ENCODE peak calls at places on chromosomes 2 and 18, in five cellular contexts. One of them, this sample, is unnamed.
A peak's percentile ranks its signal among the peaks of the same experiment; 100 is the strongest.

GRCh38 chr2:25306767-25307368 is 34.9 kb downstream of the DNMT3A start:
- DNase-seq in mucosa of descending colon: no peak
- DNase-seq in MM.1S: no peak
- DNase-seq in cardiac muscle cell: no peak
- DNase-seq in HepG2: no peak
- DNase-seq in this sample: no peak

GRCh38 chr2:55489467-55490062 is 30.0 kb upstream of the CFAP36 start:
- DNase-seq in mucosa of descending colon: no peak
- DNase-seq in MM.1S: no peak
- DNase-seq in HepG2: no peak
- DNase-seq in cardiac muscle cell: no peak
- DNase-seq in this sample: no peak

GRCh38 chr2:158688722-158689121 is 106.4 kb upstream of the DAPL1 start:
- DNase-seq in cardiac muscle cell: peak; percentile 46
- DNase-seq in mucosa of descending colon: no peak
- DNase-seq in MM.1S: no peak
- DNase-seq in HepG2: no peak
- DNase-seq in this sample: no peak

GRCh38 chr2:96325884-96326255 is 753 bp downstream of the ITPRIPL1 start:
- DNase-seq in HepG2: no peak
- DNase-seq in mucosa of descending colon: peak; percentile 32
- DNase-seq in cardiac muscle cell: no peak
- DNase-seq in MM.1S: peak; percentile 39
- DNase-seq in this sample: peak; percentile 50

GRCh38 chr2:72813841-72814240 is 12.0 kb downstream of the EXOC6B start:
- DNase-seq in HepG2: no peak
- DNase-seq in mucosa of descending colon: no peak
- DNase-seq in MM.1S: no peak
- DNase-seq in cardiac muscle cell: peak; percentile 46
- DNase-seq in this sample: no peak

GRCh38 chr2:237878321-237879057 is 19.1 kb downstream of the RAMP1 start:
- DNase-seq in MM.1S: no peak
- DNase-seq in HepG2: no peak
- DNase-seq in mucosa of descending colon: no peak
- DNase-seq in cardiac muscle cell: no peak
- DNase-seq in this sample: no peak

GRCh38 chr18:76955529-76956170 is 133.3 kb downstream of the ZNF236 start:
- DNase-seq in HepG2: no peak
- DNase-seq in cardiac muscle cell: no peak
- DNase-seq in MM.1S: no peak
- DNase-seq in mucosa of descending colon: peak; percentile 76
- DNase-seq in this sample: no peak

GRCh38 chr2:38508311-38509039 is 94.3 kb downstream of the HNRNPLL start:
- DNase-seq in mucosa of descending colon: peak; percentile 96
- DNase-seq in HepG2: peak; percentile 95
- DNase-seq in MM.1S: peak; percentile 87
- DNase-seq in cardiac muscle cell: peak; percentile 93
- DNase-seq in this sample: peak; percentile 80

GRCh38 chr2:132489150-132489549 is 72.5 kb downstream of the GPR39 start:
- DNase-seq in HepG2: no peak
- DNase-seq in cardiac muscle cell: peak; percentile 2
- DNase-seq in mucosa of descending colon: no peak
- DNase-seq in MM.1S: no peak
- DNase-seq in this sample: no peak

GRCh38 chr18:22705328-22705727 is 227.8 kb upstream of the RBBP8 start:
- DNase-seq in MM.1S: no peak
- DNase-seq in cardiac muscle cell: peak; percentile 75
- DNase-seq in HepG2: no peak
- DNase-seq in mucosa of descending colon: no peak
- DNase-seq in this sample: no peak

GRCh38 chr18:2847341-2848144 is 737 bp downstream of the EMILIN2 start:
- DNase-seq in mucosa of descending colon: peak; percentile 8
- DNase-seq in MM.1S: no peak
- DNase-seq in cardiac muscle cell: peak; percentile 62
- DNase-seq in HepG2: no peak
- DNase-seq in this sample: peak; percentile 81

GRCh38 chr2:30024281-30024680 is 102.9 kb upstream of the ALK start:
- DNase-seq in mucosa of descending colon: no peak
- DNase-seq in HepG2: no peak
- DNase-seq in cardiac muscle cell: no peak
- DNase-seq in MM.1S: no peak
- DNase-seq in this sample: no peak

GRCh38 chr2:55010915-55011314 is 39.3 kb downstream of the RTN4 start:
- DNase-seq in mucosa of descending colon: peak; percentile 30
- DNase-seq in cardiac muscle cell: peak; percentile 42
- DNase-seq in HepG2: peak; percentile 28
- DNase-seq in MM.1S: peak; percentile 14
- DNase-seq in this sample: no peak

GRCh38 chr18:56841836-56842235 is 190.7 kb downstream of the WDR7 start:
- DNase-seq in cardiac muscle cell: no peak
- DNase-seq in HepG2: no peak
- DNase-seq in MM.1S: no peak
- DNase-seq in mucosa of descending colon: no peak
- DNase-seq in this sample: no peak

GRCh38 chr2:209579236-209579749 is 155.4 kb downstream of the MAP2 start:
- DNase-seq in HepG2: no peak
- DNase-seq in MM.1S: peak; percentile 24
- DNase-seq in cardiac muscle cell: peak; percentile 48
- DNase-seq in mucosa of descending colon: no peak
- DNase-seq in this sample: no peak

GRCh38 chr2:129936334-129936934 is 43.0 kb upstream of the RAB6C start:
- DNase-seq in MM.1S: peak; percentile 66
- DNase-seq in mucosa of descending colon: no peak
- DNase-seq in cardiac muscle cell: peak; percentile 59
- DNase-seq in HepG2: peak; percentile 54
- DNase-seq in this sample: no peak

GRCh38 chr18:28834889-28835288 is 658.0 kb upstream of the CDH2 start:
- DNase-seq in cardiac muscle cell: peak; percentile 56
- DNase-seq in HepG2: no peak
- DNase-seq in MM.1S: no peak
- DNase-seq in mucosa of descending colon: no peak
- DNase-seq in this sample: no peak

GRCh38 chr2:104853401-104853925 is 452 bp upstream of the POU3F3 start:
- DNase-seq in HepG2: no peak
- DNase-seq in MM.1S: no peak
- DNase-seq in cardiac muscle cell: no peak
- DNase-seq in mucosa of descending colon: no peak
- DNase-seq in this sample: no peak

GRCh38 chr2:37282746-37283145 is 41.9 kb downstream of the PRKD3 start:
- DNase-seq in MM.1S: no peak
- DNase-seq in mucosa of descending colon: no peak
- DNase-seq in cardiac muscle cell: peak; percentile 61
- DNase-seq in HepG2: no peak
- DNase-seq in this sample: no peak

GRCh38 chr2:37283207-37283606 is 41.4 kb downstream of the PRKD3 start:
- DNase-seq in cardiac muscle cell: peak; percentile 85
- DNase-seq in MM.1S: no peak
- DNase-seq in HepG2: no peak
- DNase-seq in mucosa of descending colon: no peak
- DNase-seq in this sample: no peak

GRCh38 chr2:37284386-37284785 is 40.2 kb downstream of the PRKD3 start:
- DNase-seq in mucosa of descending colon: no peak
- DNase-seq in MM.1S: no peak
- DNase-seq in HepG2: no peak
- DNase-seq in cardiac muscle cell: peak; percentile 42
- DNase-seq in this sample: no peak

GRCh38 chr2:37276291-37276690 is 44.8 kb downstream of the NDUFAF7 start:
- DNase-seq in mucosa of descending colon: no peak
- DNase-seq in MM.1S: no peak
- DNase-seq in cardiac muscle cell: peak; percentile 53
- DNase-seq in HepG2: no peak
- DNase-seq in this sample: no peak

GRCh38 chr2:37281916-37282315 is 42.7 kb downstream of the PRKD3 start:
- DNase-seq in MM.1S: no peak
- DNase-seq in cardiac muscle cell: no peak
- DNase-seq in mucosa of descending colon: no peak
- DNase-seq in HepG2: no peak
- DNase-seq in this sample: no peak
- TF ChIP-seq CTCF in MM.1S: peak; percentile 38
- TF ChIP-seq CTCF in cardiac muscle cell: no peak
- TF ChIP-seq CTCF in mucosa of descending colon: no peak
- TF ChIP-seq CTCF in HepG2: peak; percentile 24
- TF ChIP-seq CTCF in this sample: no peak

GRCh38 chr2:238968616-238969394 is 120.9 kb downstream of the TWIST2 start:
- DNase-seq in HepG2: no peak
- DNase-seq in MM.1S: no peak
- DNase-seq in cardiac muscle cell: no peak
- DNase-seq in mucosa of descending colon: no peak
- DNase-seq in this sample: no peak

GRCh38 chr2:238972146-238972445 is 124.2 kb downstream of the TWIST2 start:
- DNase-seq in HepG2: no peak
- DNase-seq in cardiac muscle cell: no peak
- DNase-seq in MM.1S: no peak
- DNase-seq in mucosa of descending colon: no peak
- DNase-seq in this sample: no peak

GRCh38 chr2:238969857-238970256 is 122.0 kb downstream of the TWIST2 start:
- DNase-seq in mucosa of descending colon: no peak
- DNase-seq in cardiac muscle cell: no peak
- DNase-seq in MM.1S: no peak
- DNase-seq in HepG2: no peak
- DNase-seq in this sample: no peak

GRCh38 chr2:238971318-238972145 is 123.6 kb downstream of the TWIST2 start:
- DNase-seq in MM.1S: no peak
- DNase-seq in HepG2: no peak
- DNase-seq in mucosa of descending colon: no peak
- DNase-seq in cardiac muscle cell: no peak
- DNase-seq in this sample: no peak

DNA sequence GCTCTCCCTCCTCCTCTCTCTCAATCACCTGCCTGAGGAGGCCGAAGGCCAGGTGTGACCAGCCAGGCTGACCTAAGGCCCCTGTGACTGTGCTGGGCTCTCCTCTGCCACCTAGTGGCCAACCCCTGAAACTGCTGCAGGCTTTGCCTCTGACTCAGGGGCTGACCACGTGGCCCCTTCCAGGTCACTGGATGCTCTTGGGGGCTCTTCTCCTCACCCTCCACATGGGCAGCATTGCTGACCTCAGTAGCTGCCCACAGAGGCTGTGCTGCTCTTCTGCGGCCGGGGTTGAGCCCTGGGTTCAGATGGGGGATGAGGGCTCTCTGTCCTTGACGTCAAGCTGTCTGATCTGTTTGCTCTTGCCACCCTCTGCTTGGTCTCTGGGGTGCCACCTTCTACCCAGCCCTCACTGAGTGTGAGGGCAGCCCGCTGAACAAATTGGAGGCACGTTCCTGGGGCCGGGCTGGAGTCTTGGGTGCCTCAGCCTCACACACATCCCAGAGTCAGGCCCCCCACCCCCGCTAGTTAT is 122.7 kb downstream of the TWIST2 start:
- DNase-seq in cardiac muscle cell: peak; percentile 67
- DNase-seq in mucosa of descending colon: peak; percentile 55
- DNase-seq in MM.1S: peak; percentile 52
- DNase-seq in HepG2: peak; percentile 58
- DNase-seq in this sample: peak; percentile 89
- TF ChIP-seq CTCF in cardiac muscle cell: peak; percentile 100
- TF ChIP-seq CTCF in mucosa of descending colon: peak; percentile 98
- TF ChIP-seq CTCF in MM.1S: peak; percentile 94
- TF ChIP-seq CTCF in HepG2: peak; percentile 98
- TF ChIP-seq CTCF in this sample: peak; percentile 96

DNA sequence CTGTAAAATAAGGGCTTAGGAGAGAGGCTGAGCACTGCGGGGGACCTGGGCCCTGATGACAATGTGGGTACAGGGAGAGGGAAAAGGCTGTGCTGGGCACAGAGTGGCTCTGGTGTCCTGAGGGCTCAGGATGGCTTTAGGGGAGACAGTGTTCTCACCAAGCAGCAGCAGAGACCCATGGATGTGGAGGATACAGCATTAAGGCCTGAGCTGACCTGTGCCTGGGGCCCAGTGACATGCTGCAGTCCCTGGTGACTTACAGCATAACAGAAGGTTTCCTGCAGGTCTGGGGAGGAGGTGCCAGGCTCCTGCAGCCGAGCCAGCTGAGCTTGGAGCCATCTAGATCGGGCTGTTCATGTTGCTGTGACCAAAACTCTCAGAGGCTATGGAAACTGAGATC is 191.3 kb upstream of the SMAD2 start:
- DNase-seq in cardiac muscle cell: no peak
- DNase-seq in HepG2: no peak
- DNase-seq in mucosa of descending colon: no peak
- DNase-seq in MM.1S: no peak
- DNase-seq in this sample: no peak
- TF ChIP-seq CTCF in cardiac muscle cell: no peak
- TF ChIP-seq CTCF in HepG2: no peak
- TF ChIP-seq CTCF in mucosa of descending colon: no peak
- TF ChIP-seq CTCF in MM.1S: no peak
- TF ChIP-seq CTCF in this sample: no peak

DNA sequence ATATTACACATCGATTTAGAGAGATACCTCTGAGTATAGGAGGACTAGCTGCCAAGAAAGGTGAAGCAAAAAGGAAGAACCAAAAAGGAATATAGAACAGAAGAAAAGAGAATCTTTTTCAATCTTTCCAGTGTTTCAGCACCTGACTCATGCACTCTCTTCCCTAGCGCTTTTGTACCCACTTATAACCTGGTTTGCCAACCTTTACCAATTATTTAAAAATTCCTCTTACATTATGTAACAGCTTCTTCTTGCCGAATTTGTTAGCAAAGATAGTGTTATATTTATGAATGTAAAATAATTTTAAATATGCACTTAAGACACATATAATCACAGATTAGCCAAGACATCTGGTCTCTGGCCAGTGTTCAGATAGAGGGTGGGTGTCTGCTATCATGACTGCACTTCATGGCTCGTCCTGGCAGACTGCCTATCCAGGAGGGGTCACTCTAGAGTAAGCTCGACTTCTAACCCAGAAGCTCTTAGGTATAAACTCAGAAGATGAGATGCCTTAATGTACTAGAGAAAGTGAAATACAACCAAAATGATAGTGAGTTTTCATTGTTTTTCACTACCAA is 122.9 kb downstream of the ATAD2B start:
- DNase-seq in cardiac muscle cell: peak; percentile 57
- DNase-seq in mucosa of descending colon: peak; percentile 50
- DNase-seq in HepG2: peak; percentile 28
- DNase-seq in MM.1S: no peak
- DNase-seq in this sample: no peak
- TF ChIP-seq CTCF in cardiac muscle cell: peak; percentile 39
- TF ChIP-seq CTCF in mucosa of descending colon: no peak
- TF ChIP-seq CTCF in HepG2: peak; percentile 45
- TF ChIP-seq CTCF in MM.1S: peak; percentile 20
- TF ChIP-seq CTCF in this sample: no peak

This sample was measured in GM13976.